ENCODE peak calls at places on chromosome 12, in five cellular contexts. B is mesendoderm; M is uterus; O is Caco-2; P is CD8-positive, alpha-beta T cell. G is an unnamed sample.

GRCh38 chr12:11648514-11649412 is 711 bp upstream of the ETV6 start:
- DNase-seq in B (peak), M (peak), O (peak), P (peak), G (peak)

GRCh38 chr12:93879476-93880376 is 202.6 kb downstream of the CRADD start:
- DNase-seq in B (no peak), M (no peak), O (no peak), P (no peak), G (no peak)

GRCh38 chr12:59600174-59600573 is 4.3 kb downstream of the SLC16A7 start:
- DNase-seq in B (no peak), M (no peak), O (no peak), P (no peak), G (no peak)

GRCh38 chr12:95678684-95679083 is 111.9 kb downstream of the NTN4 start:
- DNase-seq in B (no peak), M (no peak), O (no peak), P (no peak), G (no peak)

GRCh38 chr12:124174949-124175348 is 119.9 kb upstream of the RFLNA start:
- DNase-seq in B (no peak), M (no peak), O (no peak), P (no peak), G (no peak)

GRCh38 chr12:77189463-77189862 is 124.1 kb upstream of the E2F7 start:
- DNase-seq in B (no peak), M (no peak), O (no peak), P (no peak), G (no peak)

GRCh38 chr12:84697141-84697540 is 215.5 kb downstream of the SLC6A15 start:
- DNase-seq in B (no peak), M (no peak), O (no peak), P (no peak), G (no peak)

GRCh38 chr12:124694250-124694649 is 126.8 kb upstream of the NCOR2 start:
- DNase-seq in B (no peak), M (no peak), O (no peak), P (no peak), G (no peak)

GRCh38 chr12:123278150-123278627 is 6.5 kb upstream of the CDK2AP1 start:
- DNase-seq in B (no peak), M (no peak), O (no peak), P (no peak), G (no peak)

GRCh38 chr12:75526655-75527511 is 15.5 kb upstream of the KRR1 start:
- DNase-seq in B (peak), M (no peak), O (peak), P (no peak), G (no peak)

GRCh38 chr12:49540229-49541139 is 1.7 kb downstream of the KCNH3 start:
- DNase-seq in B (peak), M (no peak), O (no peak), P (no peak), G (no peak)

GRCh38 chr12:47022296-47022695 is 57.1 kb upstream of the PCED1B start:
- DNase-seq in B (no peak), M (no peak), O (no peak), P (no peak), G (no peak)

GRCh38 chr12:116864371-116865160 is 16.7 kb downstream of the HRK start:
- DNase-seq in B (no peak), M (no peak), O (no peak), P (no peak), G (no peak)

GRCh38 chr12:77742631-77743030 is 88.1 kb upstream of the NAV3 start:
- DNase-seq in B (no peak), M (no peak), O (no peak), P (no peak), G (no peak)

GRCh38 chr12:116691636-116692035 is 46.2 kb downstream of the SPRING1 start:
- DNase-seq in B (no peak), M (no peak), O (no peak), P (no peak), G (no peak)

GRCh38 chr12:13454991-13455696 is 258.6 kb downstream of the EMP1 start:
- DNase-seq in B (no peak), M (no peak), O (no peak), P (no peak), G (no peak)

GRCh38 chr12:77833329-77833728 is 2.6 kb downstream of the NAV3 start:
- DNase-seq in B (peak), M (no peak), O (no peak), P (no peak), G (no peak)

GRCh38 chr12:57838594-57839302 is 7.8 kb downstream of the CTDSP2 start:
- DNase-seq in B (no peak), M (no peak), O (no peak), P (no peak), G (no peak)

GRCh38 chr12:79993106-79993862 is 58.4 kb upstream of the PPP1R12A start:
- DNase-seq in B (no peak), M (no peak), O (no peak), P (no peak), G (no peak)
- H3K4me3 ChIP-seq in B (no peak), M (no peak), O (no peak), P (no peak), G (no peak)

DNA sequence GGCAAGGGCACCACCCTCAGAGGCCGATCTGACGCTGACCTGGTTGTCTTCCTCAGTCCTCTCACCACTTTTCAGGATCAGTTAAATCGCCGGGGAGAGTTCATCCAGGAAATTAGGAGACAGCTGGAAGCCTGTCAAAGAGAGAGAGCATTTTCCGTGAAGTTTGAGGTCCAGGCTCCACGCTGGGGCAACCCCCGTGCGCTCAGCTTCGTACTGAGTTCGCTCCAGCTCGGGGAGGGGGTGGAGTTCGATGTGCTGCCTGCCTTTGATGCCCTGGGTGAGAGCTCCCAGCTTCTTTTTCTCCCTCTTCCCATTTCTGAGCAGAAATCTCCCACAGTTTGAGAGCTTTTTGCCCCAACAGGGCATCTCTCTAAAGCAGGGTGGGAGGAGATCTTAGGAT is 1.8 kb downstream of the OAS1 start:
- DNase-seq in B (no peak), M (no peak), O (no peak), P (no peak), G (no peak)
- H3K4me3 ChIP-seq in B (no peak), M (no peak), O (no peak), P (no peak), G (no peak)

DNA sequence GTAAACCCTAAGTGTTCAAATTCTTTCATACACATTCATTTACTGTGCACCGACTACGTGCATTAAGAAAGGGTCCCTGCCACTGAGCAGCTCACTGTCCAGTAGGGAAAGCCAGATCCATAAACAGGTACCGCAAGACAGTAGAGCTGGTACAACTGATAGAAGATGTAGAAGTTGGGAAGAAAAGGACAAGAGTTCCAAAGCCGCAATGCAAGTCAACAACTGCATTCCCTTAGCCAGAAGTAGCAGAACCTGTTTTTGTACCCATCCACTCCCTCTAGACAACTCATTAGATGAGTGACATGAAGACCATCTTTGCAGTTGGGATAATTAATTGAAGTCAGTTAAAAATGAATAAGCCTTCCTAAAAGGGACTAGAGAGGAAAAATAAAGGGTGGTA is 1.3 kb downstream of the SENP1 start:
- DNase-seq in B (peak), M (no peak), O (no peak), P (no peak), G (no peak)
- H3K4me3 ChIP-seq in B (no peak), M (no peak), O (peak), P (peak), G (no peak)

DNA sequence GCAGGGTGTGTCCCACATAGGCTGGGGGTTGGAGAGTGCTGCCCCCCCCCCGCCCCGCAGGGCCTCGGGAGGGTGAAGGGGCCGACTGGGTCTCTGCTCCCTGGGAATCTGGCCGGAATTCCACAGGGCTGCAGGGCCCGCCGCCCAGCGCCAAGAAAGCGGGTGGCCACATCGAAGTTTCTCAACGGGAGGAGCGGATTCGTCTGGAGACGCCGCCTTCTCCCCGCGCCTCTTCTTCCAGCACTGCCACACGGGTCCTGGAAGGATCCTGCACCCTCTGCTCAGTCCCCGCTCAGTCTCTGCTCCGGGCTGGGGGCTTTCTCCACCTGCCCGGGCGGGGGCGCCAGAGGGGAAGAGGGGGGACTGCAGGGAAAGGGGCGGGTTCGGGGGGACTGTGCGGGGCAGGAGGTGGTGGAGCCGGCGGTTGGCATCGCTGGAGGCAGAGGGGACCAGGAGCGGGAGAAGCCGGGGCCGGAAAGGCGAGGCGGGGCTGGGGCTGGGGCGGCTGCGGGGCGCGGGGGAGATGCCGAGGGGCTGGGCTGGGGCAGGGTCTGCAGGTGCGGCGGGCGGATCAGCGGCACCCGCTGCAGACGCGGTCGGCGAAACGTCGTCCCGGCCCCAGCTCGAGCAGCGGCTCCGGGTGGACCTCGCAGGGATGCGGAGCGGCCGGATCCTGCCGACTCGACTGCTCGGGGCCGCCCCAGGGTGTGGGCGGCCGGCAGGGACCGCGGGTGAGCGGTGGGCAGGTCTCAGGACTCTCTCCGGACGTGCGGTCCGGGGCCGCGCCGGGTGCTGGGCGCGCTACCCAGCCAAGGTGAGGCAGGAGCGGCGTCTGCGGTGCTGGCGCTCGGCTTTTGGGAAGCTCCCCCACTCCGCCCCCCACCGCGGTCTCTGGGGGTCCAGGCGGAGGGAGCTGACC is 811.4 kb upstream of the TMEM132C start:
- DNase-seq in B (peak), M (no peak), O (no peak), P (no peak), G (no peak)
- H3K4me3 ChIP-seq in B (no peak), M (no peak), O (no peak), P (no peak), G (no peak)

G was measured in lower leg skin.